ENCODE peak calls at places on chromosomes 16 and 17, in seven cellular contexts. One of them, this sample, is unnamed.

GRCh38 chr16:48597563-48598392 is 12.2 kb downstream of the N4BP1 start:
- DNase-seq in posterior cingulate gyrus: no peak
- DNase-seq in substantia nigra: no peak
- DNase-seq in RPMI8226: no peak
- DNase-seq in AG09309: no peak
- DNase-seq in activated T-cell treated with anti-CD3 and anti-CD28 coated beads, Interleukin-2, amount 50 U/mL, for 72 hours: no peak
- DNase-seq in KG1: no peak
- DNase-seq in this sample: no peak

GRCh38 chr17:40560592-40561293 is 4.5 kb downstream of the CCR7 start:
- DNase-seq in posterior cingulate gyrus: no peak
- DNase-seq in substantia nigra: no peak
- DNase-seq in RPMI8226: peak
- DNase-seq in AG09309: no peak
- DNase-seq in activated T-cell treated with anti-CD3 and anti-CD28 coated beads, Interleukin-2, amount 50 U/mL, for 72 hours: peak
- DNase-seq in KG1: no peak
- DNase-seq in this sample: no peak

GRCh38 chr16:30876867-30877266 is 17.0 kb downstream of the BCL7C start:
- DNase-seq in posterior cingulate gyrus: no peak
- DNase-seq in substantia nigra: no peak
- DNase-seq in RPMI8226: no peak
- DNase-seq in AG09309: no peak
- DNase-seq in activated T-cell treated with anti-CD3 and anti-CD28 coated beads, Interleukin-2, amount 50 U/mL, for 72 hours: no peak
- DNase-seq in KG1: no peak
- DNase-seq in this sample: no peak

GRCh38 chr17:41775394-41776226 is 10.9 kb downstream of the JUP start:
- DNase-seq in posterior cingulate gyrus: peak
- DNase-seq in substantia nigra: peak
- DNase-seq in RPMI8226: no peak
- DNase-seq in AG09309: no peak
- DNase-seq in activated T-cell treated with anti-CD3 and anti-CD28 coated beads, Interleukin-2, amount 50 U/mL, for 72 hours: no peak
- DNase-seq in KG1: no peak
- DNase-seq in this sample: peak

GRCh38 chr16:4315185-4316102 is at the start of gene GLIS2:
- DNase-seq in posterior cingulate gyrus: no peak
- DNase-seq in substantia nigra: peak
- DNase-seq in RPMI8226: peak
- DNase-seq in AG09309: no peak
- DNase-seq in activated T-cell treated with anti-CD3 and anti-CD28 coated beads, Interleukin-2, amount 50 U/mL, for 72 hours: peak
- DNase-seq in KG1: no peak
- DNase-seq in this sample: peak

GRCh38 chr17:57440522-57441269 is 184.4 kb downstream of the MSI2 start:
- DNase-seq in posterior cingulate gyrus: peak
- DNase-seq in substantia nigra: peak
- DNase-seq in RPMI8226: peak
- DNase-seq in AG09309: no peak
- DNase-seq in activated T-cell treated with anti-CD3 and anti-CD28 coated beads, Interleukin-2, amount 50 U/mL, for 72 hours: peak
- DNase-seq in KG1: no peak
- DNase-seq in this sample: peak

GRCh38 chr17:17091276-17091675 is 49.0 kb downstream of the MPRIP start:
- DNase-seq in posterior cingulate gyrus: no peak
- DNase-seq in substantia nigra: no peak
- DNase-seq in RPMI8226: no peak
- DNase-seq in AG09309: no peak
- DNase-seq in activated T-cell treated with anti-CD3 and anti-CD28 coated beads, Interleukin-2, amount 50 U/mL, for 72 hours: no peak
- DNase-seq in KG1: no peak
- DNase-seq in this sample: no peak

GRCh38 chr17:73956595-73957465 is 246.6 kb upstream of the RPL38 start:
- DNase-seq in posterior cingulate gyrus: peak
- DNase-seq in substantia nigra: peak
- DNase-seq in RPMI8226: peak
- DNase-seq in AG09309: no peak
- DNase-seq in activated T-cell treated with anti-CD3 and anti-CD28 coated beads, Interleukin-2, amount 50 U/mL, for 72 hours: peak
- DNase-seq in KG1: peak
- DNase-seq in this sample: peak

GRCh38 chr17:49012893-49013255 is 15.7 kb downstream of the IGF2BP1 start:
- DNase-seq in posterior cingulate gyrus: no peak
- DNase-seq in substantia nigra: no peak
- DNase-seq in RPMI8226: no peak
- DNase-seq in AG09309: no peak
- DNase-seq in activated T-cell treated with anti-CD3 and anti-CD28 coated beads, Interleukin-2, amount 50 U/mL, for 72 hours: no peak
- DNase-seq in KG1: no peak
- DNase-seq in this sample: no peak

GRCh38 chr17:80986816-80987480 is 4.7 kb upstream of the CHMP6 start:
- DNase-seq in posterior cingulate gyrus: no peak
- DNase-seq in substantia nigra: peak
- DNase-seq in RPMI8226: no peak
- DNase-seq in AG09309: no peak
- DNase-seq in activated T-cell treated with anti-CD3 and anti-CD28 coated beads, Interleukin-2, amount 50 U/mL, for 72 hours: no peak
- DNase-seq in KG1: no peak
- DNase-seq in this sample: no peak

GRCh38 chr17:73013816-73014663 is 78.4 kb downstream of the SLC39A11 start:
- DNase-seq in posterior cingulate gyrus: no peak
- DNase-seq in substantia nigra: no peak
- DNase-seq in RPMI8226: no peak
- DNase-seq in AG09309: no peak
- DNase-seq in activated T-cell treated with anti-CD3 and anti-CD28 coated beads, Interleukin-2, amount 50 U/mL, for 72 hours: no peak
- DNase-seq in KG1: no peak
- DNase-seq in this sample: no peak

GRCh38 chr16:49924078-49924477 is 68.2 kb upstream of the ZNF423 start:
- DNase-seq in posterior cingulate gyrus: no peak
- DNase-seq in substantia nigra: no peak
- DNase-seq in RPMI8226: no peak
- DNase-seq in AG09309: no peak
- DNase-seq in activated T-cell treated with anti-CD3 and anti-CD28 coated beads, Interleukin-2, amount 50 U/mL, for 72 hours: no peak
- DNase-seq in KG1: no peak
- DNase-seq in this sample: no peak

GRCh38 chr16:72182976-72183375 is 11.0 kb upstream of the PMFBP1 start:
- DNase-seq in posterior cingulate gyrus: no peak
- DNase-seq in substantia nigra: no peak
- DNase-seq in RPMI8226: no peak
- DNase-seq in AG09309: no peak
- DNase-seq in activated T-cell treated with anti-CD3 and anti-CD28 coated beads, Interleukin-2, amount 50 U/mL, for 72 hours: no peak
- DNase-seq in KG1: no peak
- DNase-seq in this sample: no peak

GRCh38 chr17:74324521-74324920 is 1.5 kb upstream of the KIF19 start:
- DNase-seq in posterior cingulate gyrus: no peak
- DNase-seq in substantia nigra: no peak
- DNase-seq in RPMI8226: no peak
- DNase-seq in AG09309: no peak
- DNase-seq in activated T-cell treated with anti-CD3 and anti-CD28 coated beads, Interleukin-2, amount 50 U/mL, for 72 hours: no peak
- DNase-seq in KG1: no peak
- DNase-seq in this sample: no peak

GRCh38 chr16:1923299-1924034 is 5.3 kb upstream of the HS3ST6 start:
- DNase-seq in posterior cingulate gyrus: no peak
- DNase-seq in substantia nigra: no peak
- DNase-seq in RPMI8226: no peak
- DNase-seq in AG09309: no peak
- DNase-seq in activated T-cell treated with anti-CD3 and anti-CD28 coated beads, Interleukin-2, amount 50 U/mL, for 72 hours: no peak
- DNase-seq in KG1: no peak
- DNase-seq in this sample: no peak

GRCh38 chr17:29760279-29760721 is 137.6 kb upstream of the CORO6 start:
- DNase-seq in posterior cingulate gyrus: no peak
- DNase-seq in substantia nigra: no peak
- DNase-seq in RPMI8226: peak
- DNase-seq in AG09309: no peak
- DNase-seq in activated T-cell treated with anti-CD3 and anti-CD28 coated beads, Interleukin-2, amount 50 U/mL, for 72 hours: peak
- DNase-seq in KG1: no peak
- DNase-seq in this sample: no peak

GRCh38 chr16:85641776-85642176 is 28.7 kb downstream of the GSE1 start:
- DNase-seq in posterior cingulate gyrus: no peak
- DNase-seq in substantia nigra: no peak
- DNase-seq in RPMI8226: no peak
- DNase-seq in AG09309: no peak
- DNase-seq in activated T-cell treated with anti-CD3 and anti-CD28 coated beads, Interleukin-2, amount 50 U/mL, for 72 hours: no peak
- DNase-seq in KG1: no peak
- DNase-seq in this sample: no peak

GRCh38 chr16:920722-921121 is 50.1 kb downstream of the LMF1 start:
- DNase-seq in posterior cingulate gyrus: no peak
- DNase-seq in substantia nigra: peak
- DNase-seq in RPMI8226: peak
- DNase-seq in AG09309: no peak
- DNase-seq in activated T-cell treated with anti-CD3 and anti-CD28 coated beads, Interleukin-2, amount 50 U/mL, for 72 hours: no peak
- DNase-seq in KG1: no peak
- DNase-seq in this sample: no peak

GRCh38 chr17:57419940-57420522 is 163.7 kb downstream of the MSI2 start:
- DNase-seq in posterior cingulate gyrus: no peak
- DNase-seq in substantia nigra: no peak
- DNase-seq in RPMI8226: no peak
- DNase-seq in AG09309: no peak
- DNase-seq in activated T-cell treated with anti-CD3 and anti-CD28 coated beads, Interleukin-2, amount 50 U/mL, for 72 hours: no peak
- DNase-seq in KG1: no peak
- DNase-seq in this sample: no peak

GRCh38 chr16:89157778-89158177 is 13.8 kb upstream of the CDH15 start:
- DNase-seq in posterior cingulate gyrus: no peak
- DNase-seq in substantia nigra: no peak
- DNase-seq in RPMI8226: no peak
- DNase-seq in AG09309: no peak
- DNase-seq in activated T-cell treated with anti-CD3 and anti-CD28 coated beads, Interleukin-2, amount 50 U/mL, for 72 hours: no peak
- DNase-seq in KG1: no peak
- DNase-seq in this sample: no peak

GRCh38 chr16:67115649-67116048 is 5.9 kb downstream of the PHAF1 start:
- DNase-seq in posterior cingulate gyrus: no peak
- DNase-seq in substantia nigra: no peak
- DNase-seq in RPMI8226: no peak
- DNase-seq in AG09309: peak
- DNase-seq in activated T-cell treated with anti-CD3 and anti-CD28 coated beads, Interleukin-2, amount 50 U/mL, for 72 hours: no peak
- DNase-seq in KG1: no peak
- DNase-seq in this sample: no peak

GRCh38 chr17:62986549-62986948 is 20.5 kb downstream of the TANC2 start:
- DNase-seq in posterior cingulate gyrus: no peak
- DNase-seq in substantia nigra: no peak
- DNase-seq in RPMI8226: no peak
- DNase-seq in AG09309: no peak
- DNase-seq in activated T-cell treated with anti-CD3 and anti-CD28 coated beads, Interleukin-2, amount 50 U/mL, for 72 hours: no peak
- DNase-seq in KG1: no peak
- DNase-seq in this sample: no peak

This sample was measured in nucleus accumbens.